ENCODE peak calls at places on chromosomes 1 and 21, in nine cellular contexts. W is prostate gland, U is heart left ventricle, X is upper lobe of right lung, F is GM23338, O is epithelial cell of prostate, E is tibial artery, N is lung, M is pancreas. B is an unnamed sample.

GRCh38 chr1:46757256-46757955 is 38.5 kb upstream of the EFCAB14 start:
- DNase-seq in W (peak), U (no peak), X (peak), F (peak), O (peak), E (no peak), N (peak), M (peak), B (no peak)

GRCh38 chr1:18309552-18310155 is 171.1 kb upstream of the KLHDC7A start:
- DNase-seq in W (no peak), U (no peak), X (no peak), F (no peak), O (no peak), E (no peak), N (no peak), M (no peak), B (no peak)

GRCh38 chr1:169949139-169949538 is 55.4 kb upstream of the SCYL3 start:
- DNase-seq in W (no peak), U (no peak), X (no peak), F (no peak), O (no peak), E (no peak), N (no peak), M (no peak), B (no peak)

GRCh38 chr1:24903955-24904730 is 25.9 kb downstream of the RUNX3 start:
- DNase-seq in W (no peak), U (no peak), X (peak), F (no peak), O (no peak), E (peak), N (no peak), M (no peak), B (peak)

GRCh38 chr21:29376556-29376955 is 77.8 kb downstream of the BACH1 start:
- DNase-seq in W (no peak), U (peak), X (peak), F (peak), O (no peak), E (peak), N (peak), M (peak), B (peak)

GRCh38 chr1:190634134-190634533 is 156.5 kb upstream of the BRINP3 start:
- DNase-seq in W (no peak), U (no peak), X (no peak), F (no peak), O (no peak), E (no peak), N (no peak), M (peak), B (no peak)

GRCh38 chr1:53957231-53957818 is 11.2 kb downstream of the LRRC42 start:
- DNase-seq in W (no peak), U (no peak), X (no peak), F (peak), O (no peak), E (no peak), N (no peak), M (no peak), B (no peak)

GRCh38 chr1:229094476-229095311 is 176.2 kb upstream of the RAB4A start:
- DNase-seq in W (no peak), U (no peak), X (no peak), F (no peak), O (no peak), E (no peak), N (no peak), M (peak), B (no peak)

GRCh38 chr1:84972377-84972987 is 24.4 kb downstream of the MCOLN2 start:
- DNase-seq in W (no peak), U (no peak), X (no peak), F (no peak), O (no peak), E (no peak), N (no peak), M (no peak), B (no peak)

GRCh38 chr1:234583755-234584430 is 26.1 kb downstream of the IRF2BP2 start:
- DNase-seq in W (no peak), U (no peak), X (no peak), F (no peak), O (no peak), E (peak), N (no peak), M (no peak), B (no peak)

GRCh38 chr1:234581063-234581714 is 28.8 kb downstream of the IRF2BP2 start:
- DNase-seq in W (no peak), U (no peak), X (no peak), F (no peak), O (no peak), E (no peak), N (no peak), M (no peak), B (no peak)

GRCh38 chr1:234582626-234583354 is 27.2 kb downstream of the IRF2BP2 start:
- DNase-seq in W (no peak), U (peak), X (no peak), F (no peak), O (no peak), E (no peak), N (no peak), M (no peak), B (no peak)

GRCh38 chr1:234579967-234580366 is 30.0 kb downstream of the IRF2BP2 start:
- DNase-seq in W (no peak), U (no peak), X (no peak), F (no peak), O (no peak), E (no peak), N (no peak), M (no peak), B (no peak)

GRCh38 chr1:234582186-234582585 is 27.8 kb downstream of the IRF2BP2 start:
- DNase-seq in W (no peak), U (no peak), X (no peak), F (no peak), O (no peak), E (no peak), N (no peak), M (no peak), B (no peak)
- H3K27ac ChIP-seq in W (peak), U (peak), X (no peak), F (no peak), O (no peak), E (peak), N (peak), M (no peak), B (peak)

DNA sequence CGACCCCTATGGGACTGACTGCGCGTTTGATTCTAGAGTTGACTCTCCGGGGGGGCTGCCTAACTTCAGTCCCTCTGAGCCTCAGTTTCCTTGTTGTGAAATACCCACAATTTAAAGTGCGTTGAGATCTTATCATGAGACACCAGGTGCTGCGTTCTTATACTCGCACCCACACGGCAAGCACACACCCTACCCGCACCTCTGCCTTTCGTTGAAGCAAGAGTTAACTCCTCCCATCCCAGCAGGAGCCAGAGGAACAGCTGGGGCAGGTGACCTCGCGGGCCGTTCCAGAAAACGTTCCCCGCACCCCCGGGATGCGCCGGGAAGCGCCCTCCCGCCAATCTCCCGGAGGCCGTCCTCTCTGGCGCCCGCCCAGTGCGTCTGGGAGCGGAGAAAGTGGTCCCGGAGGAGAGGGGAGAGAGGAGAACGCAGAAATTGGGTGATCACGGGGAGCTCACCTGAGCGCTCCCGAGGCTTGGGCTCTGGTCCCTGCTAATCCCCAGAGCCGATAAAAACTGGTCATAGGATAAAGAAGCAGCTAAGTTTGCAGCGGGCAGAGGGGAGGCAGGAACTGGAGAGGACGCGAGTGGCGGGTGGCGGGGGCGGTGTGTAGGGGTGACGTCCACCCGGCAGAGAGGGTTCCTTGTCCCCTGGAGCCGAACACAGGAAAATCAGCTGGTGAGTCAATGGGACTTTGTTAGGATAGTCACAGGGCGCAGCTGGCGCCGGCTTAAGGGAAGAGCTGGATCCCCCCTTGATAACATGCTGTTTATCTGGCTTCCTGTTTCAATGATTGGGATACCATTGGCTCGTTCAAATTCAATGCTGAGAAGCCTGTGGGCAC is 856 bp downstream of the NAV1 start:
- DNase-seq in W (no peak), U (peak), X (peak), F (peak), O (no peak), E (peak), N (no peak), M (no peak), B (peak)
- H3K27ac ChIP-seq in W (peak), U (peak), X (peak), F (no peak), O (no peak), E (peak), N (peak), M (no peak), B (peak)

DNA sequence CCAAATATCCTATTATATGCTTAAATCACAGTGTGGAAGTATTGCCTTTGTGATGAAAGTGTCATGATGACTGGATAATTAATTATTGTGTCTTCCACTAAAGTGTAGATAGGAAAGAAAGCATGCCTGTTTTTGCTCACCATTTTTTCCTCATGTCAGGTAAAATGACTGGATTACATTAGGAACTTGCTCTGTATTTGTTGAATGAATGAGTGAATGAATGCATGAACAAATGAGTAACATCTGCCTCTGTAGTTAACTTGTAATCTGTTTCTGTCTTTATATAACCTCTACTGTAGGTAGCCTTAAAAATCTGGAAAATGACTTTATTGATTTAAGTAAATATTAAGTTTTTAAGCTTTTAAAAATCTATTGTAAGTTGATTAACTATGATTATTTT is 2.9 kb upstream of the PTPRC start:
- DNase-seq in W (no peak), U (no peak), X (no peak), F (no peak), O (no peak), E (no peak), N (no peak), M (no peak), B (no peak)
- H3K27ac ChIP-seq in W (no peak), U (no peak), X (no peak), F (no peak), O (no peak), E (no peak), N (no peak), M (no peak), B (no peak)

DNA sequence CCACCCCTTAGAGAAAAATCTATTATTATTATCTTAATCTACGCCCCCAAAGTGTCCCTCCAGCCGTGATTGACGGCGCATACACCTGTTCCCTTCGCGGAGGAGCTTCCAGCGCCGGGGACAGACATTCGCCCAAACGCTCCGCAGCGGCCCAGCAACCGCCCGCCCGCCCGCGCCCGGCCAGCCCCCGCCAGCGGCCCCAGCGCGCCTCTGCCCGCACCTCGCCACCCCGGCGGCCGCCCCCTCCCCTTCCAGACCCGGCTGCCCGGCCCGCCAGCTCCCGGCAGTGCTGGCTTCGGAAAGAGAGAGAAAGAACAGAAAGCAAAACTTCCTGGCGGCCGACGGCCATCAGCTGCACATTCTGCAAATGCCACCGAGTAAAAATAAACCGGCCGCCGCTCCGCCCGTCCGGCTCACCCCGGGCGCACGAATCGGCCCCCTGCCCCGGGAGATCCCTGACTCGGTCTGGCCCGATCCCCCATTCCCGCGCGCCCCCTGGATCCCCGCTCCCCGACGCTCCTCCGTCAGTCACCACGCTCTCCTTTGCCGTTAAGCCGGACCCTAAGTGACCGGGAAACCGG is 1.6 kb downstream of the CASZ1 start:
- DNase-seq in W (no peak), U (peak), X (no peak), F (peak), O (no peak), E (no peak), N (no peak), M (peak), B (no peak)
- H3K27ac ChIP-seq in W (peak), U (peak), X (peak), F (no peak), O (no peak), E (peak), N (peak), M (no peak), B (peak)

DNA sequence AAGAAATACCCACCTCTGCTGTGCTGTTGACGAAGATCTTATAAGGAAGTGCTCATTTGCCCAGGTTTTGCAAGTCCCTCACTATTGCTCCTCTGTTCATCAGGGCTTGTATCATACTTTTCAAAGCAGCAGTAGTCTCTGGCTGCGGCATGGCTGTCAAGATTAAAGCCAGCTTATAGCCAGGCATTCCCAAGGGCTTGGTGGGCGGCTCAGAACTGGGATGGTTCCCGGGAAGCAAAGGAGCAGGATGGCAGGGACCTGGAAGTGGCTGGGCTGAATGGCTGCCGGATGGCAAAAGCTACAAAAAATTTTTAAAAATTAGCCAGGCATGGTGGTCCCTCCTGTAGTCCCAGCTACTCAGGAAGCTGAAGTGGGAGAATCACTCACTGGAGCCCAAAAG is 16.7 kb upstream of the SH3BGRL3 start:
- DNase-seq in W (no peak), U (no peak), X (no peak), F (no peak), O (no peak), E (no peak), N (no peak), M (no peak), B (no peak)
- H3K27ac ChIP-seq in W (no peak), U (no peak), X (no peak), F (no peak), O (no peak), E (no peak), N (no peak), M (no peak), B (no peak)

DNA sequence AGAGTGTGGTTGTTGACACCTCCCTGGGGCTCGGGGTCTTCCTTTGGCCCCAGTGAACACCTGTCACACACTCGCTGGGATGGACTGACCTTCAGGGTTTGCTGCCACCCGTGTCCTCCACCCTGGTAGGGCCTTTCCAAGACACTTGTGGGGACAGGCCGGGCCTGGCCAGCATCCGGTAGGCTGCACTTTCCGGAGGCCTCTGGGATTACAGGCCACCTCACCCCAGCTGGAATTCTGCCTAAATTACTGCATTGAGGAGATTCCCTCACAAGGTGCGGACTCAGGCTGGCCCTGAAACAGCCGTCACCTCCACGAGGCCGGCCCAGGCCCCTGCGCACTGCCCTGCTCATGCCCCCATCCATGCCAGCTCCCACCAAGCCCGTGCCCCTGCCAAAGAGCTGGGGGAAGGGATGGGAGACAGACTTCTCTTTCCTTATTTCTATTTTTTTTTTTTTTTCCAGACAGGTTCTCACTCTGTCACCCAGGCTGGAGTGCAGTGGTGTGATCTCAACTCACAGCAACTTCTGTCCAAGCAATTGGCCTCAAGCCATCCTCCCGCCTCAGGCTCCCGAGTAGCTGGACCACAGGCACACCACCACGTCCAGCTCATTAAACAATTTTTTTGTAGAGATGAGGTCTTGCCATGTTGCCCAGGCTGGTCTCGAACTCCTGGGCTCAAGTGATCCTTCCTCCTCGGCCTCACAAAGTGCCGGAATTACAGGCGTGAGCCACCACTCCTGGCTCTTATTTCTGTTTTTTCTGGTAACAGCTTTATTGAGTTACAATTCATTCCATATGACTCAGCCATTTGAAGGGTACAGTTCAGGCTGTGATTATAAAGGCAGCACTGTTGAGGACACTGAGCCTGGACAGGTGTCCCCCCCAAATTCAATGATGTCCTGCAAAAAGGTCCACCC is 11.3 kb downstream of the CSTB start:
- DNase-seq in W (no peak), U (no peak), X (no peak), F (no peak), O (no peak), E (no peak), N (no peak), M (no peak), B (no peak)
- H3K27ac ChIP-seq in W (no peak), U (no peak), X (no peak), F (no peak), O (peak), E (no peak), N (no peak), M (no peak), B (no peak)